ENCODE peak calls at places on chromosomes 2 and 18, in eight cellular contexts. E, L, O, T, Z, Q, U and A are unnamed samples.
A peak's percentile ranks its signal among the peaks of the same experiment; 100 is the strongest.

GRCh38 chr2:205361970-205362369 is 320.3 kb upstream of the NRP2 start:
- DNase-seq in Q (no peak), E (no peak), T (no peak), Z (no peak), L (no peak), U (no peak), O (no peak), A (no peak)

GRCh38 chr2:147288131-147288530 is 556.7 kb upstream of the ACVR2A start:
- DNase-seq in Q (no peak), U (no peak), T (no peak), O (no peak), Z (no peak), E (no peak), L (no peak), A (no peak)

GRCh38 chr18:62790836-62791772 is 75.8 kb downstream of the PHLPP1 start:
- DNase-seq in L (no peak), Z (peak; percentile 25), E (no peak), U (no peak), O (no peak), T (no peak), Q (peak; percentile 9), A (no peak)

GRCh38 chr2:219495531-219496122 is 3.1 kb upstream of the GMPPA start:
- DNase-seq in Q (peak; percentile 66), Z (peak; percentile 83), T (no peak), L (peak; percentile 87), E (peak; percentile 71), U (peak; percentile 95), O (peak; percentile 82), A (peak; percentile 55)

GRCh38 chr2:230784840-230785239 is 72.2 kb downstream of the CAB39 start:
- DNase-seq in E (no peak), U (peak; percentile 41), T (no peak), O (no peak), Q (no peak), L (no peak), Z (peak; percentile 37), A (no peak)

GRCh38 chr2:202017940-202018339 is 15.7 kb upstream of the FZD7 start:
- DNase-seq in Z (peak; percentile 46), Q (peak; percentile 40), L (no peak), U (no peak), O (no peak), E (peak; percentile 49), T (no peak), A (no peak)

GRCh38 chr2:190137561-190137960 is 75.0 kb upstream of the MSTN start:
- DNase-seq in E (no peak), Z (peak; percentile 74), U (no peak), Q (no peak), T (no peak), L (no peak), O (no peak), A (no peak)

GRCh38 chr18:43680096-43680495 is 402.8 kb upstream of the SYT4 start:
- DNase-seq in T (no peak), E (no peak), L (no peak), U (no peak), O (no peak), Q (no peak), Z (no peak), A (no peak)

GRCh38 chr2:56713161-56713676 is 529.4 kb downstream of the CCDC85A start:
- DNase-seq in L (no peak), T (no peak), U (no peak), Q (no peak), O (no peak), Z (peak; percentile 47), E (no peak), A (no peak)

GRCh38 chr2:108884629-108885028 is 98.1 kb downstream of the CCDC138 start:
- DNase-seq in O (no peak), T (no peak), E (no peak), Q (no peak), U (peak; percentile 40), L (no peak), Z (peak; percentile 4), A (no peak)

GRCh38 chr18:53909668-53910067 is 314.8 kb downstream of the MBD2 start:
- DNase-seq in E (no peak), Z (no peak), O (peak; percentile 3), U (peak; percentile 85), T (no peak), L (no peak), Q (no peak), A (no peak)

GRCh38 chr2:26687785-26688184 is 4.7 kb upstream of the KCNK3 start:
- DNase-seq in Q (no peak), O (no peak), L (no peak), Z (no peak), U (no peak), T (no peak), E (no peak), A (no peak)

GRCh38 chr2:48984922-48985321 is 169.4 kb downstream of the FSHR start:
- DNase-seq in L (no peak), U (no peak), Z (no peak), O (no peak), Q (no peak), T (no peak), E (no peak), A (no peak)

GRCh38 chr18:76487076-76487475 is 8.0 kb downstream of the ZNF516 start:
- DNase-seq in E (no peak), Z (peak; percentile 54), O (no peak), U (no peak), L (no peak), Q (no peak), T (no peak), A (no peak)

GRCh38 chr2:29697181-29697580 is 224.2 kb downstream of the ALK start:
- DNase-seq in L (no peak), Z (no peak), E (no peak), T (no peak), Q (no peak), O (no peak), U (no peak), A (no peak)

GRCh38 chr2:27932396-27932795 is 41.9 kb downstream of the BABAM2 start:
- DNase-seq in U (no peak), Z (peak; percentile 39), L (no peak), T (no peak), O (peak; percentile 54), Q (no peak), E (no peak), A (no peak)

GRCh38 chr2:62663443-62663842 is 42.1 kb upstream of the EHBP1 start:
- DNase-seq in L (no peak), T (no peak), Q (no peak), E (no peak), U (no peak), O (no peak), Z (peak; percentile 83), A (no peak)

GRCh38 chr18:48539406-48540328 is 836 bp downstream of the CTIF start:
- DNase-seq in U (peak; percentile 75), L (peak; percentile 79), Z (peak; percentile 63), Q (peak; percentile 40), E (peak; percentile 29), O (peak; percentile 8), T (no peak), A (peak; percentile 34)

GRCh38 chr2:64992218-64992617 is 3.0 kb downstream of the SLC1A4 start:
- DNase-seq in E (no peak), Q (no peak), T (no peak), L (no peak), O (no peak), Z (no peak), U (no peak), A (no peak)

GRCh38 chr2:208255557-208256106 is 761 bp upstream of the IDH1 start:
- DNase-seq in Q (no peak), Z (no peak), O (no peak), T (no peak), L (no peak), E (no peak), U (no peak), A (no peak)
- TF ChIP-seq CTCF in Q (no peak), Z (no peak), O (no peak), T (no peak), L (no peak), E (no peak), U (no peak), A (peak; percentile 4)

GRCh38 chr2:105249181-105249580 is 7.6 kb downstream of the GPR45 start:
- DNase-seq in O (no peak), T (no peak), U (no peak), L (no peak), Q (no peak), Z (peak; percentile 53), E (no peak), A (no peak)
- H3K27ac ChIP-seq in O (no peak overlapping the region), T (no peak overlapping the region), U (no peak overlapping the region), L (no peak overlapping the region), Q (no peak overlapping the region), Z (no peak overlapping the region), E (no peak overlapping the region), A (no peak overlapping the region)

GRCh38 chr18:22667158-22667557 is 249.4 kb upstream of the CTAGE1 start:
- DNase-seq in Q (no peak), E (no peak), L (no peak), T (no peak), O (no peak), U (no peak), Z (no peak), A (no peak)
- TF ChIP-seq CTCF in Q (no peak), E (no peak), L (no peak), T (no peak), O (no peak), U (no peak), Z (no peak), A (no peak)

GRCh38 chr2:31080361-31080760 is 57.9 kb downstream of the GALNT14 start:
- DNase-seq in O (no peak), T (no peak), U (no peak), E (no peak), Q (no peak), Z (no peak), L (no peak), A (no peak)

GRCh38 chr2:31082002-31082401 is 56.2 kb downstream of the GALNT14 start:
- DNase-seq in T (no peak), O (no peak), L (no peak), Q (no peak), E (no peak), Z (no peak), U (no peak), A (no peak)

GRCh38 chr2:31081497-31081896 is 56.7 kb downstream of the GALNT14 start:
- DNase-seq in O (no peak), L (no peak), E (no peak), U (no peak), T (no peak), Z (no peak), Q (no peak), A (no peak)

GRCh38 chr2:31086585-31086984 is 51.7 kb downstream of the GALNT14 start:
- DNase-seq in O (no peak), Z (no peak), U (no peak), E (no peak), L (no peak), Q (no peak), T (no peak), A (no peak)

DNA sequence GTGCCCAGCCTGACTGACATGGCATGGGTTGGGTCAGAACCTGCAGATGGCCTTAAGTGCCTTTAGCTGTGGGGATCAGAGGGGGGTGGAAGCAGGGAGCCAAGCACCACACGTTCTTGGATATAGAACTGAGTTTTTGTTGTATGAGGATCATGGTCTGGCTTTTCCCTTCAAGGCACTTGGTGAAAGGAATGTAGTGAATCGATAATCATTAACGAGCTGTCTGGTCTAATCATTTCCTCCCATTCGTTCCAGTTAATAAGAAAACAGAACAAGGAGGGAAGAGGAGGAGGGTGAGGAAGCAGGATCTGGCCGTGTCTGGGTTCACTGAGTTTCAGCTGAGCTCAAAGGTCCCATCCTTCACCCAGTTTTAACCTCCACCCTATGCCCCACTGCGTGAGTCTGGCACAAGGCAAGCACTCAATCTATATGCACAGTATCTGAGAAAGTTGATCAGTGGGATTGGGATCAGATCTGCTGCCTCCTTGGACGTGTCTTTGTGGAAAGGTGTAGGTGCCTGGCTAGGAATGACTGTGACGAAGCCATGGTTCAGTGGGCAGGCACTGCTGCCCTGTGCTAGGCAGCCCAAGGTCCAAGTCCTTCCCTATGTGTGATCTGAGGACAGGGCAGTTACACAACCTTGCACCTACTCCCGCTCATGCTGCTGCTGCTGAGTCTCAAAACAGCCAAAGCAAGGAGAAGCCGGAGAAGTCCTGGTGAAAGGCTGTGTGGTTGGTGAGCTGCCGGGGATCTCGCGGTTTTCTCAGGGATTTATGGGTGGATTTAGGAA is 54.8 kb downstream of the GALNT14 start:
- DNase-seq in E (no peak), T (no peak), O (no peak), U (no peak), Z (no peak), Q (no peak), L (no peak), A (no peak)
- H3K27ac ChIP-seq in E (no peak overlapping the region), T (no peak overlapping the region), O (peak overlapping the region; percentile 7), U (no peak overlapping the region), Z (no peak overlapping the region), Q (no peak overlapping the region), L (no peak overlapping the region), A (no peak overlapping the region)